ENCODE peak calls at places on chromosomes 1 and 21, in six cellular contexts. One of them, this sample, is unnamed.

GRCh38 chr1:46183926-46184557 is 7.8 kb upstream of the P3R3URF start:
- DNase-seq in NCI-H345: no peak
- DNase-seq in stimulated activated CD8-positive, alpha-beta memory T cell treated with anti-CD3 and anti-CD28 coated beads, Interleukin-15, amount 100 ng/mL, for 4 hours: no peak
- DNase-seq in Jurkat, Clone E6-1: no peak
- DNase-seq in posterior cingulate gyrus: no peak
- DNase-seq in NT2/D1: no peak
- DNase-seq in this sample: no peak

GRCh38 chr1:223207293-223208066 is 64.4 kb upstream of the TLR5 start:
- DNase-seq in NCI-H345: no peak
- DNase-seq in stimulated activated CD8-positive, alpha-beta memory T cell treated with anti-CD3 and anti-CD28 coated beads, Interleukin-15, amount 100 ng/mL, for 4 hours: no peak
- DNase-seq in Jurkat, Clone E6-1: no peak
- DNase-seq in posterior cingulate gyrus: no peak
- DNase-seq in NT2/D1: no peak
- DNase-seq in this sample: no peak

GRCh38 chr1:186763107-186763506 is 65.6 kb upstream of the PLA2G4A start:
- DNase-seq in NCI-H345: no peak
- DNase-seq in stimulated activated CD8-positive, alpha-beta memory T cell treated with anti-CD3 and anti-CD28 coated beads, Interleukin-15, amount 100 ng/mL, for 4 hours: no peak
- DNase-seq in Jurkat, Clone E6-1: no peak
- DNase-seq in posterior cingulate gyrus: no peak
- DNase-seq in NT2/D1: no peak
- DNase-seq in this sample: no peak

GRCh38 chr21:41783476-41784150 is 16.8 kb upstream of the RIPK4 start:
- DNase-seq in NCI-H345: peak
- DNase-seq in stimulated activated CD8-positive, alpha-beta memory T cell treated with anti-CD3 and anti-CD28 coated beads, Interleukin-15, amount 100 ng/mL, for 4 hours: no peak
- DNase-seq in Jurkat, Clone E6-1: peak
- DNase-seq in posterior cingulate gyrus: no peak
- DNase-seq in NT2/D1: no peak
- DNase-seq in this sample: no peak

GRCh38 chr1:24295547-24295946 is 23.6 kb upstream of the GRHL3 start:
- DNase-seq in NCI-H345: no peak
- DNase-seq in stimulated activated CD8-positive, alpha-beta memory T cell treated with anti-CD3 and anti-CD28 coated beads, Interleukin-15, amount 100 ng/mL, for 4 hours: no peak
- DNase-seq in Jurkat, Clone E6-1: no peak
- DNase-seq in posterior cingulate gyrus: no peak
- DNase-seq in NT2/D1: no peak
- DNase-seq in this sample: no peak

GRCh38 chr1:23401313-23401712 is 23.2 kb downstream of the TCEA3 start:
- DNase-seq in NCI-H345: no peak
- DNase-seq in stimulated activated CD8-positive, alpha-beta memory T cell treated with anti-CD3 and anti-CD28 coated beads, Interleukin-15, amount 100 ng/mL, for 4 hours: no peak
- DNase-seq in Jurkat, Clone E6-1: no peak
- DNase-seq in posterior cingulate gyrus: no peak
- DNase-seq in NT2/D1: no peak
- DNase-seq in this sample: no peak

GRCh38 chr1:57468661-57469523 is 45.0 kb upstream of the DAB1 start:
- DNase-seq in NCI-H345: no peak
- DNase-seq in stimulated activated CD8-positive, alpha-beta memory T cell treated with anti-CD3 and anti-CD28 coated beads, Interleukin-15, amount 100 ng/mL, for 4 hours: no peak
- DNase-seq in Jurkat, Clone E6-1: no peak
- DNase-seq in posterior cingulate gyrus: no peak
- DNase-seq in NT2/D1: no peak
- DNase-seq in this sample: no peak

GRCh38 chr1:226568077-226568831 is 19.7 kb downstream of the STUM start:
- DNase-seq in NCI-H345: no peak
- DNase-seq in stimulated activated CD8-positive, alpha-beta memory T cell treated with anti-CD3 and anti-CD28 coated beads, Interleukin-15, amount 100 ng/mL, for 4 hours: no peak
- DNase-seq in Jurkat, Clone E6-1: no peak
- DNase-seq in posterior cingulate gyrus: peak
- DNase-seq in NT2/D1: no peak
- DNase-seq in this sample: no peak

GRCh38 chr21:45525153-45525909 is 16.9 kb downstream of the SLC19A1 start:
- DNase-seq in NCI-H345: no peak
- DNase-seq in stimulated activated CD8-positive, alpha-beta memory T cell treated with anti-CD3 and anti-CD28 coated beads, Interleukin-15, amount 100 ng/mL, for 4 hours: no peak
- DNase-seq in Jurkat, Clone E6-1: no peak
- DNase-seq in posterior cingulate gyrus: peak
- DNase-seq in NT2/D1: no peak
- DNase-seq in this sample: no peak